ENCODE peak calls at places on chromosomes 13 and 19, in eight cellular contexts. M, N, F, J, Y, R, U and P are unnamed samples.
A peak's percentile ranks its signal among the peaks of the same experiment; 100 is the strongest.

GRCh38 chr13:75485286-75486062 is 3.5 kb upstream of the TBC1D4 start:
- DNase-seq in R (no peak), Y (no peak), U (peak; percentile 51), J (no peak), F (no peak), N (peak; percentile 71), M (peak; percentile 76), P (no peak)

GRCh38 chr13:23462815-23463559 is 29.5 kb upstream of the SACS start:
- DNase-seq in M (peak; percentile 74), F (no peak), U (no peak), J (no peak), Y (no peak), R (no peak), N (no peak), P (no peak)

GRCh38 chr13:25286308-25286968 is 850 bp downstream of the MTMR6 start:
- DNase-seq in R (no peak), N (peak; percentile 44), F (no peak), Y (peak; percentile 5), J (no peak), M (peak; percentile 48), U (no peak), P (no peak)

GRCh38 chr13:57311009-57311586 is 144.1 kb downstream of the PRR20E start:
- DNase-seq in M (peak; percentile 47), N (no peak), J (no peak), R (no peak), Y (peak; percentile 21), U (no peak), F (no peak), P (no peak)

GRCh38 chr19:38616265-38616664 is 1.5 kb downstream of the MAP4K1 start:
- DNase-seq in Y (no peak), J (no peak), M (no peak), U (no peak), F (no peak), N (no peak), R (no peak), P (no peak)

GRCh38 chr19:39474139-39474620 is 6.5 kb upstream of the TIMM50 start:
- DNase-seq in U (no peak), J (peak; percentile 58), F (no peak), N (no peak), M (peak; percentile 78), Y (peak; percentile 45), R (no peak), P (no peak)

GRCh38 chr13:105655046-105655445 is 880.4 kb downstream of the EFNB2 start:
- DNase-seq in F (no peak), Y (no peak), J (no peak), R (no peak), N (peak; percentile 65), M (no peak), U (no peak), P (no peak)

GRCh38 chr19:53580871-53581835 is 43.2 kb downstream of the ZNF331 start:
- DNase-seq in F (peak; percentile 37), R (no peak), U (no peak), N (no peak), M (peak; percentile 18), J (no peak), Y (no peak), P (no peak)

GRCh38 chr19:29587518-29587986 is 18.5 kb upstream of the POP4 start:
- DNase-seq in N (peak; percentile 58), U (no peak), F (no peak), Y (no peak), M (no peak), R (no peak), J (no peak), P (no peak)

GRCh38 chr13:36848228-36848982 is 29.4 kb downstream of the RFXAP start:
- DNase-seq in N (no peak), F (no peak), Y (no peak), U (no peak), J (no peak), M (peak; percentile 43), R (no peak), P (no peak)

GRCh38 chr19:36136975-36137686 is 2.7 kb upstream of the CAPNS1 start:
- DNase-seq in R (peak; percentile 33), M (peak; percentile 21), U (peak; percentile 77), Y (no peak), F (peak; percentile 90), J (peak; percentile 40), N (peak; percentile 98), P (peak; percentile 61)

GRCh38 chr19:35311901-35312665 is 16.9 kb upstream of the CD22 start:
- DNase-seq in N (no peak), U (no peak), F (no peak), Y (no peak), R (no peak), J (no peak), M (no peak), P (no peak)

GRCh38 chr19:44808463-44809371 is at the start of gene BCAM:
- DNase-seq in Y (peak; percentile 76), R (no peak), J (peak; percentile 86), U (no peak), F (peak; percentile 96), N (peak; percentile 40), M (peak; percentile 56), P (no peak)

GRCh38 chr19:58356236-58356970 is 3.1 kb upstream of the A1BG start:
- DNase-seq in R (no peak), M (no peak), Y (no peak), F (peak; percentile 79), N (peak; percentile 18), U (no peak), J (no peak), P (no peak)

GRCh38 chr19:39436350-39436716 is 584 bp upstream of the RPS16 start:
- DNase-seq in R (no peak), M (no peak), F (no peak), Y (no peak), J (no peak), U (no peak), N (no peak), P (no peak)

GRCh38 chr19:48513289-48514122 is 1.9 kb upstream of the LMTK3 start:
- DNase-seq in N (peak; percentile 62), Y (no peak), F (peak; percentile 83), J (no peak), U (peak; percentile 69), M (peak; percentile 93), R (no peak), P (no peak)

GRCh38 chr19:8615813-8616596 is 5.5 kb upstream of the ADAMTS10 start:
- DNase-seq in F (no peak), Y (peak; percentile 64), J (peak; percentile 51), M (peak; percentile 66), U (peak; percentile 60), N (no peak), R (no peak), P (no peak)

GRCh38 chr13:22198656-22199217 is 527.9 kb downstream of the FGF9 start:
- DNase-seq in J (no peak), U (no peak), Y (no peak), R (no peak), N (no peak), M (no peak), F (no peak), P (no peak)

GRCh38 chr13:112764028-112764427 is 74.2 kb downstream of the ATP11A start:
- DNase-seq in N (no peak), M (no peak), U (no peak), Y (no peak), J (no peak), R (no peak), F (peak; percentile 67), P (no peak)

GRCh38 chr13:38213307-38213706 is 136.3 kb upstream of the UFM1 start:
- DNase-seq in Y (no peak), N (peak; percentile 69), J (no peak), U (no peak), R (no peak), F (no peak), M (no peak), P (no peak)

GRCh38 chr13:51638497-51638871 is 54.2 kb downstream of the WDFY2 start:
- DNase-seq in R (no peak), J (no peak), Y (peak; percentile 47), N (peak; percentile 43), F (no peak), U (no peak), M (peak; percentile 25), P (no peak)

GRCh38 chr13:25771208-25771607 is 280.6 kb downstream of the SHISA2 start:
- DNase-seq in J (no peak), F (no peak), Y (no peak), R (no peak), N (peak; percentile 73), U (no peak), M (no peak), P (no peak)

GRCh38 chr13:23500858-23501257 is 67.4 kb upstream of the SACS start:
- DNase-seq in F (no peak), R (no peak), M (peak; percentile 28), Y (no peak), J (no peak), N (peak; percentile 16), U (no peak), P (no peak)

GRCh38 chr13:21670006-21670882 is 629 bp upstream of the FGF9 start:
- DNase-seq in J (peak; percentile 53), U (no peak), N (peak; percentile 68), R (no peak), F (peak; percentile 90), Y (peak; percentile 72), M (peak; percentile 75), P (no peak)

GRCh38 chr13:41144576-41144975 is 12.0 kb upstream of the KBTBD6 start:
- DNase-seq in Y (no peak), F (no peak), N (no peak), J (no peak), U (no peak), M (no peak), R (no peak), P (no peak)
- H3K4me1 ChIP-seq in Y (peaks cover 1% of the 10 kb centered on the region), F (no peaks in the 10 kb centered on the region), N (peaks cover 19% of the 10 kb centered on the region), J (no peaks in the 10 kb centered on the region), U (peaks cover 6% of the 10 kb centered on the region), M (no peaks in the 10 kb centered on the region), R (no peaks in the 10 kb centered on the region), P (no peaks in the 10 kb centered on the region)

GRCh38 chr19:1254530-1255185 is 6.3 kb downstream of the MIDN start:
- DNase-seq in M (no peak), U (no peak), R (no peak), N (no peak), J (no peak), F (no peak), Y (no peak), P (no peak)
- H3K4me1 ChIP-seq in M (no peaks in the 10 kb centered on the region), U (peaks cover 86% of the 10 kb centered on the region), R (peaks cover 45% of the 10 kb centered on the region), N (peaks cover 38% of the 10 kb centered on the region), J (peaks cover 95% of the 10 kb centered on the region), F (peaks cover 15% of the 10 kb centered on the region), Y (peaks cover 13% of the 10 kb centered on the region), P (peaks cover 63% of the 10 kb centered on the region)

DNA sequence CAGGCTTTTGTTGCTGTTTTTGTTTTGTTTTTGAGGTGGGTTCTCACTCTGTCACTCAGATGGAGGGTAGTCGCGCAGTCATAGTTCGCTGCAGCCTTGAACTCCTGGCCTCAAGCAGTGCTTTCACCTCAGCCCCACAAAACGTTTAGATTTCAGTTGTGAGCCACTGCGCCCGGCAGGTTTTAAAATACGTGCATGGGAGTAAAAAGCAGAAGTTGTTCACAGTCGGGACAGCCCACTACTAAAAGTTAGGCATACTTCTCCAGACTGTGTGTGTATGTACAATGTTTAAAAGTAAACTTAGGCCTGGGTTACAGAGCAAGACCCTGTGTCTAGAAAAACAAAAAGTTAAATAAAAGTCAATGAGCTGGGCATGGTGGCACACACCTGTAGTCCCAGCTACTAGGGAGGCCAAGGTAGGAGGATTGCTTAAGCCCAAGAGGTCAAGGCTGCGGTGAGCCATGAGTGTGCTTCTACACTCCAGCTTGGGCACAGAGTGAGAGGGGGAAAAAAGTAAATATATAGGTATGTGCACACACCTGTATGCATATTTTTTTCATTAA is 6.1 kb downstream of the SAFB start:
- DNase-seq in R (no peak), F (no peak), J (no peak), U (no peak), N (no peak), Y (no peak), M (no peak), P (no peak)
- H3K4me1 ChIP-seq in R (peaks cover 56% of the 10 kb centered on the region), F (peaks cover 28% of the 10 kb centered on the region), J (peaks cover 99% of the 10 kb centered on the region), U (peaks cover 14% of the 10 kb centered on the region), N (peaks cover 17% of the 10 kb centered on the region), Y (peaks cover 1% of the 10 kb centered on the region), M (peaks cover 10% of the 10 kb centered on the region), P (peaks cover 64% of the 10 kb centered on the region)

GRCh38 chr19:6274756-6275155 is 5.0 kb downstream of the MLLT1 start:
- DNase-seq in F (peak; percentile 49), N (no peak), U (no peak), R (no peak), Y (no peak), J (no peak), M (no peak), P (no peak)
- H3K4me1 ChIP-seq in F (peaks cover 68% of the 10 kb centered on the region), N (peaks cover 44% of the 10 kb centered on the region), U (peaks cover 13% of the 10 kb centered on the region), R (peaks cover 71% of the 10 kb centered on the region), Y (peaks cover 32% of the 10 kb centered on the region), J (peaks cover 96% of the 10 kb centered on the region), M (peaks cover 19% of the 10 kb centered on the region), P (peaks cover 66% of the 10 kb centered on the region)